ENCODE peak calls at places on chromosomes 3 and 15, in four cellular contexts. U is HL-60, K is K562, J is GM12878. V is an unnamed sample.

GRCh38 chr3:169863458-169863899 is 6.3 kb downstream of the LRRC31 start:
- DNase-seq in U (peak; percentile 70), K (peak; percentile 64), J (peak; percentile 61), V (no peak)

GRCh38 chr3:179852117-179852886 is 184.4 kb downstream of the PEX5L start:
- DNase-seq in U (peak; percentile 17), K (peak; percentile 9), J (no peak), V (no peak)

GRCh38 chr3:4524423-4524769 is 31.2 kb downstream of the ITPR1 start:
- DNase-seq in U (no peak), K (no peak), J (no peak), V (no peak)

GRCh38 chr3:109930592-109930991 is 593.2 kb upstream of the DPPA4 start:
- DNase-seq in U (no peak), K (no peak), J (no peak), V (no peak)

GRCh38 chr3:169528289-169528688 is 135.2 kb downstream of the MECOM start:
- DNase-seq in U (no peak), K (no peak), J (no peak), V (no peak)

GRCh38 chr3:59245300-59245878 is 195.6 kb upstream of the CFAP20DC start:
- DNase-seq in U (no peak), K (no peak), J (no peak), V (no peak)

GRCh38 chr3:197499427-197499826 is 56.3 kb downstream of the BDH1 start:
- DNase-seq in U (no peak), K (no peak), J (no peak), V (no peak)

GRCh38 chr3:136979684-136980083 is 21.9 kb downstream of the IL20RB start:
- DNase-seq in U (no peak), K (no peak), J (no peak), V (no peak)

GRCh38 chr3:908839-909238 is 184.0 kb upstream of the CNTN6 start:
- DNase-seq in U (no peak), K (no peak), J (no peak), V (no peak)

GRCh38 chr3:172096881-172097420 is 57.6 kb downstream of the FNDC3B start:
- DNase-seq in U (peak; percentile 80), K (peak; percentile 62), J (no peak), V (no peak)

GRCh38 chr15:51367322-51367976 is 26.0 kb downstream of the GLDN start:
- DNase-seq in U (no peak), K (no peak), J (no peak), V (no peak)

GRCh38 chr3:123602325-123602724 is 17.5 kb upstream of the HACD2 start:
- DNase-seq in U (no peak), K (no peak), J (no peak), V (no peak)

GRCh38 chr3:195159819-195160175 is 111.2 kb downstream of the XXYLT1 start:
- DNase-seq in U (no peak), K (no peak), J (no peak), V (no peak)

GRCh38 chr3:150740733-150741496 is 22.1 kb downstream of the SIAH2 start:
- DNase-seq in U (no peak), K (no peak), J (no peak), V (no peak)

GRCh38 chr3:190432216-190432615 is 17.5 kb downstream of the TMEM207 start:
- DNase-seq in U (no peak), K (no peak), J (no peak), V (no peak)

GRCh38 chr3:60652829-60653228 is 598.4 kb downstream of the FHIT start:
- DNase-seq in U (no peak), K (no peak), J (peak; percentile 43), V (no peak)

GRCh38 chr3:124059580-124059979 is 67.7 kb upstream of the ROPN1 start:
- DNase-seq in U (no peak), K (no peak), J (no peak), V (no peak)

GRCh38 chr15:101807345-101807945 is 4.1 kb downstream of the OR4F6 start:
- DNase-seq in U (no peak), K (no peak), J (no peak), V (no peak)

GRCh38 chr3:184380210-184380626 is 364 bp downstream of the CHRD start:
- DNase-seq in U (no peak), K (peak; percentile 79), J (no peak), V (peak; percentile 56)

GRCh38 chr3:37155782-37156181 is 18.6 kb downstream of the LRRFIP2 start:
- DNase-seq in U (no peak), K (no peak), J (no peak), V (no peak)

GRCh38 chr3:9107738-9108137 is 141.7 kb downstream of the SRGAP3 start:
- DNase-seq in U (no peak), K (no peak), J (no peak), V (no peak)

GRCh38 chr15:82679626-82680199 is 30.0 kb downstream of the AP3B2 start:
- DNase-seq in U (no peak), K (no peak), J (no peak), V (no peak)

GRCh38 chr3:33392703-33393125 is 47.5 kb downstream of the UBP1 start:
- DNase-seq in U (no peak), K (no peak), J (no peak), V (no peak)

GRCh38 chr3:196867155-196867506 is 589 bp upstream of the SENP5 start:
- DNase-seq in U (no peak), K (no peak), J (no peak), V (no peak)

DNA sequence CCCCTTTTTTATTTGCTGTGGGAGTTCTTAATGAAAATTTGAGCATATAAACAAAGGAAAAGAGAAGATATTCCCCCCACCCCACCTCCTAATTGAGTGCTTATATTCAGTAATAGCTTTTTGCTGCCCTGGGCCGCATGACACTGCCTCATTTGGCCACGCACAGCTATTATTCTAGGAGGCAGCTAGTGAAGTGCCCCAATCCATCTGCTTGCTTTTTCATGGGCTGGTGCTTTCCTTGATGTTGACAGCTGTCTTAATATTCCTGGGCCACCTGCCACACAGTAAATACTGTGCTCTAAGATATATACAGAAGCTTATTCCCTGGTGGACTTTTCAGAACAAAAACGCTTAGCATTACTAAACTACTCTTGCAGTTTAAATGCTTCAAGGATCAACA is 3.8 kb upstream of the CRYBG3 start:
- DNase-seq in U (no peak), K (no peak), J (no peak), V (no peak)
- TF ChIP-seq POLR2AphosphoS5 in U (no peak), K (no peak), J (no peak), V (no peak)

GRCh38 chr3:102177075-102177755 is 257.6 kb upstream of the ZPLD1 start:
- DNase-seq in U (no peak), K (no peak), J (no peak), V (no peak)

GRCh38 chr3:102181202-102181920 is 253.5 kb upstream of the ZPLD1 start:
- DNase-seq in U (no peak), K (no peak), J (no peak), V (no peak)

GRCh38 chr3:102180291-102180931 is 254.4 kb upstream of the ZPLD1 start:
- DNase-seq in U (no peak), K (no peak), J (no peak), V (no peak)

GRCh38 chr3:102178817-102179216 is 256.0 kb upstream of the ZPLD1 start:
- DNase-seq in U (no peak), K (no peak), J (no peak), V (no peak)

GRCh38 chr3:102179321-102180290 is 255.2 kb upstream of the ZPLD1 start:
- DNase-seq in U (no peak), K (no peak), J (peak; percentile 24), V (no peak)
- TF ChIP-seq SPI1 in U (no peak), K (no peak), J (peak; percentile 20), V (peak; percentile 15)

GRCh38 chr3:165797551-165797950 is 39.7 kb downstream of the BCHE start:
- DNase-seq in U (no peak), K (no peak), J (no peak), V (no peak)

GRCh38 chr3:165805834-165806561 is 31.2 kb downstream of the BCHE start:
- DNase-seq in U (no peak), K (no peak), J (no peak), V (no peak)

GRCh38 chr3:165803471-165803870 is 33.8 kb downstream of the BCHE start:
- DNase-seq in U (no peak), K (no peak), J (no peak), V (no peak)

GRCh38 chr3:165796701-165797100 is 40.5 kb downstream of the BCHE start:
- DNase-seq in U (no peak), K (no peak), J (no peak), V (no peak)

GRCh38 chr3:165800970-165801369 is 36.3 kb downstream of the BCHE start:
- DNase-seq in U (no peak), K (no peak), J (no peak), V (no peak)
- TF ChIP-seq POLR2AphosphoS5 in U (no peak), K (no peak), J (no peak), V (no peak)

DNA sequence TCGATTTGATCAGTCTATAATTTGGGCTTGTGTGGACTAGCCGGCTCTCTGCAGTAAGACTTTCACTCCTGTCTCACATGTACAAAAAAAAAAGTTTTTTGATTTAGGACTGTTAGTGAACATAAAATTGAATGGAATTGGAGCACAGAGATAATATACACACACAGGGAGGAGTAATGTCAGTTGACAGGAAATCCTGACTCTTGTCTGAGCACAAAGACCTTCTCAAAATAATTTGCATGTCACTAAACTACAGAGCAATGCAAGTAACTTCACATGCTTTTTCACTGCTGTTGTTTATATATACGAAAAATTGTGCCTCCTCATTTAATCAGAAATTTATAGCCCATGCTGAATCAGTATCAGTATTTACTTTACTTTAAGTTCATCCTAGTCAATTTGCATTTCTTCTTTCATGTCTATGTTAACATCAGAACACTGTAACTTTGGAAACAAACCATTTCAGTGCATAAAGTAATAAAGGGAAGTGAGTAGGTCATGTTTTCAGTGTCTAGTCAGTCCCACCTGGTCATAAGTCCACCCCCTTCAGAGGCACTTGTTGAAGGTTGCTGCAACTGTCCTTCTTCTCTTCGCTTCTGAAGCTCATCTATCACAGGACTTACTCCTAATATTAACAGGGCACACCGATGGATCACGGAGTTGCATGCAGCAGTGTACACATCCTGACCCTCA is 115.8 kb downstream of the FBXL22 start:
- DNase-seq in U (no peak), K (no peak), J (peak; percentile 30), V (peak; percentile 18)
- TF ChIP-seq SPI1 in U (no peak), K (no peak), J (peak; percentile 86), V (peak; percentile 96)

DNA sequence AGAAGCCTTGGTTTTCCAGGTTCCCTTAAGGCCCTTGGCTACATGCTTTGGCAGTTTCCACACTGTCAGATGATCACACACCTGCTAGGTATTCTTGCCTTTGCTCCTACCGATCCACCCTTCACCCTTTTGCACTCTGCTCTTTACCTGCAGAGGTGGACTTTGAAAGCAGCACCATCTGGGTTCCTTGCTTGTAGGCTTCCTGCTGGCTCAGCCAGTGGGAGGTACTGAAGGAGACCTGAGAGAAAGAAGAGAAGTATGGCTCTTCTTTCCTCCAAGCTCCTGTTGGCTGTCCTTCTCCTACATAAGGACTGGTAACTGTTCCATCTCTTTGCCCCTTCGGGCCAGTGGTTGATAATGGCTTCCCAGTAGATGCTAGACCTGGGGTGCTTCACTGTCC is 7.2 kb upstream of the ZNF592 start:
- DNase-seq in U (no peak), K (no peak), J (no peak), V (no peak)
- TF ChIP-seq POLR2AphosphoS5 in U (no peak), K (no peak), J (no peak), V (no peak)

V was measured in GM12891.